ENCODE peak calls at places on chromosome 13, in four cellular contexts. A is hippocampal formation, C is cardiac muscle cell, R is mucosa of descending colon. P is an unnamed sample.

GRCh38 chr13:43587376-43587775 is 199.4 kb downstream of the ENOX1 start:
- DNase-seq in A (no peak), C (no peak), R (no peak), P (no peak)

GRCh38 chr13:100520936-100521765 is 67.4 kb downstream of the GGACT start:
- DNase-seq in R (no peak), C (no peak), A (no peak), P (no peak)

GRCh38 chr13:99320693-99321481 is 13.7 kb upstream of the GPR183 start:
- DNase-seq in R (no peak), C (no peak), A (no peak), P (no peak)

GRCh38 chr13:70842062-70842644 is 733.9 kb upstream of the KLHL1 start:
- DNase-seq in A (no peak), C (no peak), R (peak), P (no peak)

GRCh38 chr13:21075303-21076264 is 14.2 kb upstream of the LATS2 start:
- DNase-seq in C (peak), A (no peak), R (no peak), P (no peak)

GRCh38 chr13:94710881-94711560 is 1.3 kb downstream of the SOX21 start:
- DNase-seq in R (no peak), C (no peak), A (no peak), P (no peak)

GRCh38 chr13:97401421-97401820 is 32.5 kb upstream of the RAP2A start:
- DNase-seq in R (no peak), A (no peak), C (no peak), P (no peak)

GRCh38 chr13:51959773-51960172 is 51.5 kb downstream of the ATP7B start:
- DNase-seq in C (no peak), R (peak), A (no peak), P (no peak)

GRCh38 chr13:99258946-99259345 is 767 bp upstream of the GPR18 start:
- DNase-seq in R (no peak), C (no peak), A (no peak), P (no peak)

GRCh38 chr13:100131863-100132574 is 43.1 kb downstream of the PCCA start:
- DNase-seq in C (no peak), R (no peak), A (no peak), P (peak)

GRCh38 chr13:76455960-76456359 is 430.2 kb downstream of the KCTD12 start:
- DNase-seq in A (no peak), C (no peak), R (no peak), P (no peak)

GRCh38 chr13:25923217-25924085 is 128.4 kb downstream of the SHISA2 start:
- DNase-seq in R (no peak), A (no peak), C (peak), P (no peak)

GRCh38 chr13:91346848-91347211 is 657 bp upstream of the MIR17HG start:
- DNase-seq in R (no peak), C (peak), A (no peak), P (peak)

GRCh38 chr13:108777421-108778420 is 148.3 kb downstream of the MYO16 start:
- DNase-seq in A (no peak), C (no peak), R (no peak), P (no peak)

GRCh38 chr13:99955747-99956472 is 15.7 kb downstream of the ZIC5 start:
- DNase-seq in R (no peak), A (no peak), C (peak), P (no peak)

GRCh38 chr13:64855506-64855905 is 2374.6 kb downstream of the PCDH9 start:
- DNase-seq in C (peak), A (no peak), R (no peak), P (no peak)

GRCh38 chr13:19764237-19764636 is 18.5 kb downstream of the PSPC1 start:
- DNase-seq in A (no peak), R (no peak), C (no peak), P (no peak)

GRCh38 chr13:86510792-86511191 is 711.6 kb upstream of the SLITRK6 start:
- DNase-seq in C (no peak), R (no peak), A (no peak), P (no peak)

GRCh38 chr13:46211116-46211515 is 612 bp upstream of the LRRC63 start:
- DNase-seq in A (no peak), R (no peak), C (no peak), P (no peak)

GRCh38 chr13:94657167-94657566 is 55.2 kb downstream of the SOX21 start:
- DNase-seq in A (no peak), R (no peak), C (no peak), P (no peak)

GRCh38 chr13:62626771-62627170 is 1211.1 kb upstream of the PCDH20 start:
- DNase-seq in C (no peak), A (no peak), R (no peak), P (no peak)

GRCh38 chr13:113152894-113153809 is 5.3 kb upstream of the PROZ start:
- DNase-seq in R (peak), A (no peak), C (peak), P (no peak)

GRCh38 chr13:43848250-43848649 is 31.3 kb downstream of the CCDC122 start:
- DNase-seq in C (no peak), R (no peak), A (no peak), P (no peak)

GRCh38 chr13:27770809-27771208 is 21.5 kb upstream of the GSX1 start:
- DNase-seq in A (no peak), C (no peak), R (no peak), P (no peak)

GRCh38 chr13:34942732-34943674 is 933 bp downstream of the NBEA start:
- DNase-seq in R (peak), C (peak), A (no peak), P (no peak)

GRCh38 chr13:31538067-31539042 is 201.0 kb upstream of the RXFP2 start:
- DNase-seq in C (peak), R (no peak), A (no peak), P (no peak)

GRCh38 chr13:45737571-45738002 is 35.5 kb downstream of the CBY2 start:
- DNase-seq in C (no peak), A (no peak), R (no peak), P (no peak)

GRCh38 chr13:34462843-34463242 is 479.2 kb upstream of the NBEA start:
- DNase-seq in C (no peak), R (no peak), A (no peak), P (no peak)

GRCh38 chr13:113066142-113066455 is 39.5 kb upstream of the F7 start:
- DNase-seq in R (no peak), A (no peak), C (no peak), P (no peak)

GRCh38 chr13:44272692-44273091 is 100.9 kb upstream of the SERP2 start:
- DNase-seq in A (no peak), C (no peak), R (no peak), P (no peak)

GRCh38 chr13:28337196-28338045 is 157.5 kb downstream of the FLT1 start:
- DNase-seq in A (no peak), R (no peak), C (no peak), P (no peak)

GRCh38 chr13:51551446-51551845 is 32.8 kb upstream of the WDFY2 start:
- DNase-seq in C (no peak), A (no peak), R (no peak), P (no peak)

GRCh38 chr13:82634946-82635345 is 1247.3 kb downstream of the SLITRK1 start:
- DNase-seq in C (no peak), A (no peak), R (no peak), P (no peak)

GRCh38 chr13:23673354-23673753 is 103.1 kb downstream of the TNFRSF19 start:
- DNase-seq in A (peak), R (no peak), C (no peak), P (no peak)

GRCh38 chr13:38620876-38621275 is 66.0 kb upstream of the FREM2 start:
- DNase-seq in C (no peak), R (no peak), A (no peak), P (no peak)

P was measured in activated CD4-positive, alpha-beta T cell treated with anti-CD3 and anti-CD28 coated beads for 24 hours.